ENCODE peak calls at places on chromosomes 7 and 10, in five cellular contexts. C is lower lobe of right lung, I is neural progenitor cell, B is tibial nerve, F is SK-N-SH. X is an unnamed sample.

GRCh38 chr7:70835658-70836057 is 296.3 kb upstream of the GALNT17 start:
- DNase-seq in C (no peak), I (no peak), B (no peak), F (no peak), X (no peak)

GRCh38 chr7:12436126-12436525 is 32.5 kb upstream of the VWDE start:
- DNase-seq in C (no peak), I (no peak), B (no peak), F (no peak), X (no peak)

GRCh38 chr7:16063691-16064090 is 357.6 kb downstream of the CRPPA start:
- DNase-seq in C (no peak), I (no peak), B (no peak), F (no peak), X (no peak)

GRCh38 chr10:15433850-15434537 is 62.9 kb upstream of the FAM171A1 start:
- DNase-seq in C (no peak), I (peak; percentile 68), B (no peak), F (peak; percentile 58), X (peak; percentile 70)

GRCh38 chr10:13924020-13924725 is 337.4 kb downstream of the PRPF18 start:
- DNase-seq in C (no peak), I (no peak), B (no peak), F (no peak), X (no peak)

GRCh38 chr7:37194943-37195342 is 253.7 kb downstream of the ELMO1 start:
- DNase-seq in C (no peak), I (no peak), B (no peak), F (no peak), X (no peak)

GRCh38 chr7:83863906-83864305 is 215.0 kb upstream of the SEMA3E start:
- DNase-seq in C (no peak), I (no peak), B (no peak), F (no peak), X (no peak)

GRCh38 chr7:918441-919113 is 35.9 kb downstream of the ADAP1 start:
- DNase-seq in C (peak; percentile 32), I (no peak), B (peak; percentile 7), F (no peak), X (no peak)

GRCh38 chr10:69445094-69445493 is 6.2 kb upstream of the TSPAN15 start:
- DNase-seq in C (no peak), I (no peak), B (no peak), F (no peak), X (no peak)

GRCh38 chr7:150365673-150366398 is 2.8 kb upstream of the REPIN1 start:
- DNase-seq in C (no peak), I (peak; percentile 6), B (no peak), F (no peak), X (no peak)

GRCh38 chr7:6725003-6725402 is 18.3 kb upstream of the ZNF12 start:
- DNase-seq in C (peak; percentile 60), I (no peak), B (no peak), F (no peak), X (no peak)

GRCh38 chr7:140723002-140723401 is 26.5 kb downstream of the NDUFB2 start:
- DNase-seq in C (no peak), I (no peak), B (no peak), F (no peak), X (no peak)

GRCh38 chr7:20839196-20839735 is 52.6 kb upstream of the SP8 start:
- DNase-seq in C (no peak), I (no peak), B (no peak), F (no peak), X (no peak)

GRCh38 chr10:88386878-88387773 is 196.0 kb downstream of the RNLS start:
- DNase-seq in C (no peak), I (peak; percentile 51), B (no peak), F (peak; percentile 48), X (peak; percentile 60)

GRCh38 chr7:70569335-70569819 is 562.6 kb upstream of the GALNT17 start:
- DNase-seq in C (no peak), I (no peak), B (no peak), F (no peak), X (no peak)

GRCh38 chr10:119189811-119190282 is 11.2 kb upstream of the PRDX3 start:
- DNase-seq in C (no peak), I (no peak), B (no peak), F (no peak), X (no peak)

GRCh38 chr10:25226775-25227682 is 52.2 kb downstream of the GPR158 start:
- DNase-seq in C (no peak), I (peak; percentile 76), B (no peak), F (peak; percentile 27), X (peak; percentile 61)

GRCh38 chr10:77702166-77702565 is 64.6 kb upstream of the KCNMA1 start:
- DNase-seq in C (no peak), I (no peak), B (no peak), F (no peak), X (peak; percentile 32)

GRCh38 chr7:71457881-71458590 is 326.1 kb downstream of the GALNT17 start:
- DNase-seq in C (no peak), I (peak; percentile 23), B (no peak), F (no peak), X (no peak)

GRCh38 chr10:76998451-76998850 is 639.2 kb downstream of the KCNMA1 start:
- DNase-seq in C (no peak), I (peak; percentile 19), B (no peak), F (no peak), X (no peak)

GRCh38 chr7:505171-505570 is 14.5 kb downstream of the PDGFA start:
- DNase-seq in C (peak; percentile 43), I (no peak), B (no peak), F (no peak), X (no peak)

GRCh38 chr7:51256244-51256781 is 60.3 kb downstream of the COBL start:
- DNase-seq in C (no peak), I (peak; percentile 54), B (no peak), F (no peak), X (no peak)

GRCh38 chr7:68258569-68258968 is 1261.9 kb downstream of the TYW1 start:
- DNase-seq in C (no peak), I (peak; percentile 17), B (no peak), F (peak; percentile 15), X (no peak)

GRCh38 chr10:35986756-35987467 is 344.8 kb upstream of the FZD8 start:
- DNase-seq in C (no peak), I (no peak), B (no peak), F (no peak), X (no peak)

GRCh38 chr7:55539380-55539779 is 32.9 kb downstream of the VOPP1 start:
- DNase-seq in C (no peak), I (peak; percentile 29), B (no peak), F (no peak), X (no peak)

GRCh38 chr10:98361131-98361633 is 53.8 kb downstream of the PYROXD2 start:
- DNase-seq in C (peak; percentile 75), I (peak; percentile 56), B (peak; percentile 60), F (no peak), X (peak; percentile 75)

GRCh38 chr10:14971867-14972448 is 12.8 kb downstream of the MEIG1 start:
- DNase-seq in C (no peak), I (peak; percentile 39), B (no peak), F (no peak), X (peak; percentile 39)

GRCh38 chr10:129328531-129328930 is 138.5 kb upstream of the MGMT start:
- DNase-seq in C (no peak), I (no peak), B (no peak), F (no peak), X (no peak)

GRCh38 chr10:23341004-23341403 is 3.6 kb downstream of the C10orf67 start:
- DNase-seq in C (no peak), I (no peak), B (no peak), F (no peak), X (no peak)

GRCh38 chr7:65444211-65444842 is 70.7 kb downstream of the ZNF92 start:
- DNase-seq in C (no peak), I (no peak), B (no peak), F (no peak), X (no peak)
- H3K4me1 ChIP-seq in C (no peaks in the 10 kb centered on the region), I (no peaks in the 10 kb centered on the region), B (peaks cover 6% of the 10 kb centered on the region), F (no peaks in the 10 kb centered on the region), X (no peaks in the 10 kb centered on the region)

GRCh38 chr10:48497965-48498770 is 106.7 kb downstream of the ARHGAP22 start:
- DNase-seq in C (no peak), I (no peak), B (no peak), F (no peak), X (no peak)
- TF ChIP-seq CTCF in C (no peak), I (no peak), B (no peak), F (no peak), X (no peak)

DNA sequence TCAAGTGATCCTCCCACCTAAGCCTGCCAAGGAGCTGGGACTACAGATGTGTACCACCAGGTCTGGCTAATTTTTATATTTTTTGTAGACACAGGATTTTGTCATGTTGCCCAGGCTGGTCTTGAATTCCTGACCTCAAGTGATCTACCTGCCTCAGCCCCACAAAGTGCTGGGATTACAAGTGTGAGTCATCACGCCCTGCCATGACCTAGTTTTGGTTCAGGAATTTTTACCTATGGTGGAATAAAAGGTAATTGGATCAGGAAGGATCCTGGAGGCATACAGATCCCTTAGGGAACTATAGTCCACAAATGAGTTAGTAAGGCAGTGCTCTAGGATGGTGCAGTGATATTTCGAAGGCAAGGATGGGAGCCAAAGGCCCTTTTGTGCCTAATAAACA is 717.9 kb downstream of the PHTF2 start:
- DNase-seq in C (no peak), I (no peak), B (no peak), F (no peak), X (no peak)
- H3K4me1 ChIP-seq in C (no peaks in the 10 kb centered on the region), I (no peaks in the 10 kb centered on the region), B (no peaks in the 10 kb centered on the region), F (no peaks in the 10 kb centered on the region), X (no peaks in the 10 kb centered on the region)

GRCh38 chr7:44791278-44792219 is 4.9 kb upstream of the PPIA start:
- DNase-seq in C (no peak), I (no peak), B (no peak), F (no peak), X (no peak)
- TF ChIP-seq CTCF in C (no peak), I (no peak), B (no peak), F (peak; percentile 43), X (no peak)

DNA sequence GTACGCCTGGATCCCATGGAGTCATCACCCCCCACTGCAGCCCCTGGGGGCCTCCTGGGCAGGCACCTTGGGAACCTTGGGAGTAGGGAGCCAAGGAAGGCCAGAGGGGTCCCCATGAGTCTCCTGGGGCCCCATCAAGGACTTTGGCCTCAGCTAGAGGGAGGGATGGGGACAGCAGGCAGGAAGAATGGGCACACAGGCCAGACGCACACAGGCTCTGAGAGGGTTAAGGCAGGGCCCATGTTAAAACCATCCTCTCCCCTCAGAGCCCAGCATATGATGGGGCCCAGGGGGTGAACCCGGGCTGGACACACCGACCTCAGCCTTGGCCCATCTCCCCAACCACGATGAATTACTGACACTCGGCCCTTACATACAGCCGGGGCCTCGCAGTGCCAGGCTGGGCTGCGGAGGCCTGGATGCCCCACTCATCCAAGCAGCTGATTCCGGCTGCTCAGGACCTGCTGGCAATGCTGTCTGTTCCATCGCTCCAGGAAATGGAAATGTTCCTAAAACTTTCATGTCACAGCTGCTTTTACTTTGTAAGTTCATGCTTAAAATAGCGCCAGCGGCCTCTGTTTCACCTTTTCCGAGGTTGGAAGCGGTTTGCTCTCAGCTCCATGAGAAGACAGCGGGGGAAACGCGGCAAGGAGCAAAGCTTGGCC is 17.3 kb upstream of the INPP5A start:
- DNase-seq in C (peak; percentile 43), I (no peak), B (no peak), F (no peak), X (peak; percentile 66)
- H3K4me1 ChIP-seq in C (peaks cover 65% of the 10 kb centered on the region), I (peaks cover 28% of the 10 kb centered on the region), B (peaks cover 65% of the 10 kb centered on the region), F (peaks cover 38% of the 10 kb centered on the region), X (peaks cover 60% of the 10 kb centered on the region)